ENCODE peak calls at places on chromosomes 3 and 15, in six cellular contexts. U is body of pancreas, S is NT2/D1, K is right cardiac atrium, E is hepatocyte, M is fibroblast of lung. Q is an unnamed sample.

GRCh38 chr3:153029350-153029749 is 132.7 kb upstream of the RAP2B start:
- DNase-seq in U (no peak), S (no peak), K (no peak), E (peak; percentile 18), M (peak; percentile 62), Q (no peak)

GRCh38 chr3:82177774-82178173 is 416.3 kb upstream of the GBE1 start:
- DNase-seq in U (no peak), S (no peak), K (no peak), E (no peak), M (no peak), Q (no peak)

GRCh38 chr15:41655716-41656115 is 4.5 kb upstream of the MGA start:
- DNase-seq in U (no peak), S (no peak), K (no peak), E (no peak), M (peak; percentile 61), Q (no peak)

GRCh38 chr3:87503901-87504498 is 227.6 kb upstream of the POU1F1 start:
- DNase-seq in U (peak; percentile 58), S (peak; percentile 27), K (no peak), E (peak; percentile 75), M (peak; percentile 18), Q (no peak)

GRCh38 chr3:178385280-178385952 is 150.8 kb upstream of the KCNMB2 start:
- DNase-seq in U (peak; percentile 22), S (peak; percentile 27), K (peak; percentile 33), E (peak; percentile 47), M (peak; percentile 60), Q (peak; percentile 21)

GRCh38 chr15:73244333-73244732 is 124.4 kb downstream of the HCN4 start:
- DNase-seq in U (no peak), S (peak; percentile 35), K (no peak), E (peak; percentile 42), M (no peak), Q (no peak)

GRCh38 chr3:164375538-164375937 is 702.8 kb downstream of the SI start:
- DNase-seq in U (no peak), S (no peak), K (no peak), E (no peak), M (peak; percentile 1), Q (no peak)

GRCh38 chr3:183394150-183394549 is 34.3 kb downstream of the MCF2L2 start:
- DNase-seq in U (no peak), S (no peak), K (no peak), E (no peak), M (peak; percentile 37), Q (no peak)

GRCh38 chr3:46102780-46103130 is 75.5 kb upstream of the XCR1 start:
- DNase-seq in U (no peak), S (no peak), K (no peak), E (no peak), M (no peak), Q (no peak)

GRCh38 chr15:68650901-68651709 is 72.3 kb downstream of the CORO2B start:
- DNase-seq in U (peak; percentile 77), S (peak; percentile 81), K (peak; percentile 86), E (peak; percentile 70), M (no peak), Q (no peak)

GRCh38 chr15:93451265-93451664 is 362.3 kb upstream of the RGMA start:
- DNase-seq in U (no peak), S (no peak), K (peak; percentile 63), E (no peak), M (no peak), Q (no peak)

GRCh38 chr3:121836069-121836468 is 1.1 kb downstream of the EAF2 start:
- DNase-seq in U (no peak), S (no peak), K (no peak), E (no peak), M (no peak), Q (no peak)
- H3K4me3 ChIP-seq in U (peak overlapping the region; percentile 33), S (no peak overlapping the region), K (no peak overlapping the region), E (no peak overlapping the region), M (no peak overlapping the region), Q (peak overlapping the region; percentile 79)

GRCh38 chr15:88648357-88649214 is 9.8 kb downstream of the ISG20 start:
- DNase-seq in U (peak; percentile 68), S (no peak), K (no peak), E (peak; percentile 49), M (peak; percentile 22), Q (no peak)
- H3K4me1 ChIP-seq in U (peaks cover 38% of the 10 kb centered on the region), S (peaks cover 14% of the 10 kb centered on the region), K (peaks cover 3% of the 10 kb centered on the region), E (peaks cover 4% of the 10 kb centered on the region), M (peaks cover 9% of the 10 kb centered on the region), Q (peaks cover 86% of the 10 kb centered on the region)

GRCh38 chr3:24416224-24416623 is 78.4 kb downstream of the THRB start:
- DNase-seq in U (no peak), S (no peak), K (no peak), E (no peak), M (peak; percentile 62), Q (no peak)
- H3K4me3 ChIP-seq in U (no peak overlapping the region), S (no peak overlapping the region), K (no peak overlapping the region), E (no peak overlapping the region), M (no peak overlapping the region), Q (no peak overlapping the region)

GRCh38 chr3:188268336-188268735 is 114.4 kb downstream of the LPP start:
- DNase-seq in U (no peak), S (no peak), K (no peak), E (no peak), M (no peak), Q (no peak)
- H3K4me1 ChIP-seq in U (peaks cover 50% of the 10 kb centered on the region), S (no peaks in the 10 kb centered on the region), K (peaks cover 32% of the 10 kb centered on the region), E (peaks cover 54% of the 10 kb centered on the region), M (peaks cover 62% of the 10 kb centered on the region), Q (no peaks in the 10 kb centered on the region)

Q was measured in CD8-positive, alpha-beta memory T cell.